ENCODE peak calls at places on chromosome 2, in five cellular contexts. Y is M059J; N is neuronal stem cell; U is activated T-cell treated with anti-CD3 and anti-CD28 coated beads, Interleukin-2, amount 50 U/mL, for 4 hours; O is posterior vena cava. I is an unnamed sample.

GRCh38 chr2:189527812-189528591 is 52.6 kb downstream of the SLC40A1 start:
- DNase-seq in N (no peak), O (no peak), Y (no peak), U (no peak), I (no peak)

GRCh38 chr2:134323777-134324176 is 69.9 kb downstream of the MGAT5 start:
- DNase-seq in N (no peak), Y (no peak), U (no peak), O (no peak), I (no peak)

GRCh38 chr2:239895116-239895515 is 130.0 kb downstream of the NDUFA10 start:
- DNase-seq in Y (no peak), N (no peak), U (no peak), O (peak), I (peak)

GRCh38 chr2:188811522-188811921 is 162.7 kb upstream of the COL3A1 start:
- DNase-seq in U (no peak), N (no peak), O (no peak), Y (peak), I (no peak)

GRCh38 chr2:86628091-86628522 is 4.4 kb upstream of the RNF103 start:
- DNase-seq in U (no peak), N (no peak), O (no peak), Y (no peak), I (no peak)

GRCh38 chr2:217099561-217099960 is 239.7 kb upstream of the TNP1 start:
- DNase-seq in Y (peak), O (peak), U (no peak), N (no peak), I (no peak)

GRCh38 chr2:200814276-200814815 is 2.6 kb downstream of the BZW1 start:
- DNase-seq in O (no peak), Y (no peak), U (no peak), N (no peak), I (no peak)

GRCh38 chr2:206158563-206159345 is 490 bp downstream of the NDUFS1 start:
- DNase-seq in U (no peak), O (no peak), N (no peak), Y (peak), I (no peak)

GRCh38 chr2:133674433-133675331 is 106.4 kb upstream of the NCKAP5 start:
- DNase-seq in O (peak), N (peak), U (no peak), Y (peak), I (no peak)

I was measured in ecto neural progenitor cell.